ENCODE peak calls at places on chromosomes 6 and 20, in six cellular contexts. One of them, this sample, is unnamed.

GRCh38 chr20:62368629-62369507 is 1.8 kb upstream of the LAMA5 start:
- DNase-seq in lower lobe of right lung: no peak
- DNase-seq in tibial artery: no peak
- DNase-seq in dorsolateral prefrontal cortex: no peak
- DNase-seq in fibroblast of mammary gland: peak; percentile 62
- DNase-seq in ovary: no peak
- DNase-seq in this sample: peak; percentile 71

GRCh38 chr20:63787302-63787701 is 43.8 kb downstream of the ZBTB46 start:
- DNase-seq in fibroblast of mammary gland: no peak
- DNase-seq in ovary: no peak
- DNase-seq in dorsolateral prefrontal cortex: no peak
- DNase-seq in lower lobe of right lung: no peak
- DNase-seq in tibial artery: no peak
- DNase-seq in this sample: no peak

GRCh38 chr6:70717038-70717801 is 49.5 kb downstream of the SMAP1 start:
- DNase-seq in dorsolateral prefrontal cortex: no peak
- DNase-seq in fibroblast of mammary gland: no peak
- DNase-seq in lower lobe of right lung: no peak
- DNase-seq in ovary: no peak
- DNase-seq in tibial artery: no peak
- DNase-seq in this sample: no peak

GRCh38 chr6:144344651-144345050 is 59.5 kb downstream of the UTRN start:
- DNase-seq in fibroblast of mammary gland: no peak
- DNase-seq in ovary: no peak
- DNase-seq in dorsolateral prefrontal cortex: no peak
- DNase-seq in tibial artery: no peak
- DNase-seq in lower lobe of right lung: no peak
- DNase-seq in this sample: no peak

GRCh38 chr20:36852187-36852586 is 23.8 kb upstream of the TLDC2 start:
- DNase-seq in tibial artery: no peak
- DNase-seq in fibroblast of mammary gland: no peak
- DNase-seq in lower lobe of right lung: no peak
- DNase-seq in ovary: no peak
- DNase-seq in dorsolateral prefrontal cortex: peak; percentile 72
- DNase-seq in this sample: no peak

GRCh38 chr6:110359554-110359953 is 1.4 kb upstream of the METTL24 start:
- DNase-seq in fibroblast of mammary gland: no peak
- DNase-seq in lower lobe of right lung: no peak
- DNase-seq in ovary: no peak
- DNase-seq in dorsolateral prefrontal cortex: no peak
- DNase-seq in tibial artery: no peak
- DNase-seq in this sample: no peak

GRCh38 chr6:14074723-14075503 is 42.7 kb upstream of the CD83 start:
- DNase-seq in dorsolateral prefrontal cortex: no peak
- DNase-seq in fibroblast of mammary gland: peak; percentile 39
- DNase-seq in lower lobe of right lung: no peak
- DNase-seq in ovary: peak; percentile 27
- DNase-seq in tibial artery: no peak
- DNase-seq in this sample: peak; percentile 34

GRCh38 chr6:8420031-8420588 is 15.2 kb downstream of the SLC35B3 start:
- DNase-seq in lower lobe of right lung: no peak
- DNase-seq in ovary: no peak
- DNase-seq in fibroblast of mammary gland: no peak
- DNase-seq in tibial artery: no peak
- DNase-seq in dorsolateral prefrontal cortex: no peak
- DNase-seq in this sample: no peak

GRCh38 chr6:121520337-121521163 is 85.1 kb downstream of the GJA1 start:
- DNase-seq in ovary: no peak
- DNase-seq in dorsolateral prefrontal cortex: no peak
- DNase-seq in fibroblast of mammary gland: peak; percentile 47
- DNase-seq in lower lobe of right lung: no peak
- DNase-seq in tibial artery: no peak
- DNase-seq in this sample: no peak

GRCh38 chr20:53291548-53291947 is 302.1 kb downstream of the ZNF217 start:
- DNase-seq in lower lobe of right lung: no peak
- DNase-seq in tibial artery: no peak
- DNase-seq in ovary: no peak
- DNase-seq in dorsolateral prefrontal cortex: no peak
- DNase-seq in fibroblast of mammary gland: no peak
- DNase-seq in this sample: no peak
- TF ChIP-seq CTCF in lower lobe of right lung: no peak
- TF ChIP-seq CTCF in tibial artery: no peak
- TF ChIP-seq CTCF in ovary: no peak
- TF ChIP-seq CTCF in dorsolateral prefrontal cortex: no peak
- TF ChIP-seq CTCF in fibroblast of mammary gland: peak; percentile 18
- TF ChIP-seq CTCF in this sample: no peak

DNA sequence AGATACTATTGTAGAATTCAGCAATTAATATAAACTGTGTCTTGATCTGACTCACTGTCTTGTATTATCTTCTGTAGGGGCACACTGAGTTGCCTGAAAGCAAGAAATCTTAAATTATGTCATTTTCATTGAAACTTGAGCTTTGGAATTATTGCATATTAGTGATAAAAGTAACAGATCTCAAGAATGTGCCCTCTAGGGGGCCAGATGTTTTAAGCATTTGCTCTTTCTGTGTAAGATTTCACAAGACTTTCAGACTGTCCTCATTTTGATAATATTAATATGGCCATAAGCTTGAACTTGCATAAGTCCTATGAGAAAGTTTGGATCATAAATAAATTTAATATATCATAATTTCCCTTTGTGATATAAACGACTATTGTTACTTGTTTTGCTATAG is 55.5 kb upstream of the MYO6 start:
- DNase-seq in tibial artery: no peak
- DNase-seq in fibroblast of mammary gland: peak; percentile 43
- DNase-seq in dorsolateral prefrontal cortex: no peak
- DNase-seq in ovary: no peak
- DNase-seq in lower lobe of right lung: no peak
- DNase-seq in this sample: no peak
- TF ChIP-seq CTCF in tibial artery: no peak
- TF ChIP-seq CTCF in fibroblast of mammary gland: peak; percentile 30
- TF ChIP-seq CTCF in dorsolateral prefrontal cortex: no peak
- TF ChIP-seq CTCF in ovary: no peak
- TF ChIP-seq CTCF in lower lobe of right lung: no peak
- TF ChIP-seq CTCF in this sample: no peak

GRCh38 chr20:11205769-11206362 is 532.1 kb upstream of the JAG1 start:
- DNase-seq in tibial artery: no peak
- DNase-seq in fibroblast of mammary gland: no peak
- DNase-seq in dorsolateral prefrontal cortex: no peak
- DNase-seq in lower lobe of right lung: no peak
- DNase-seq in ovary: no peak
- DNase-seq in this sample: no peak
- TF ChIP-seq CTCF in tibial artery: no peak
- TF ChIP-seq CTCF in fibroblast of mammary gland: no peak
- TF ChIP-seq CTCF in dorsolateral prefrontal cortex: no peak
- TF ChIP-seq CTCF in lower lobe of right lung: no peak
- TF ChIP-seq CTCF in ovary: no peak
- TF ChIP-seq CTCF in this sample: no peak

DNA sequence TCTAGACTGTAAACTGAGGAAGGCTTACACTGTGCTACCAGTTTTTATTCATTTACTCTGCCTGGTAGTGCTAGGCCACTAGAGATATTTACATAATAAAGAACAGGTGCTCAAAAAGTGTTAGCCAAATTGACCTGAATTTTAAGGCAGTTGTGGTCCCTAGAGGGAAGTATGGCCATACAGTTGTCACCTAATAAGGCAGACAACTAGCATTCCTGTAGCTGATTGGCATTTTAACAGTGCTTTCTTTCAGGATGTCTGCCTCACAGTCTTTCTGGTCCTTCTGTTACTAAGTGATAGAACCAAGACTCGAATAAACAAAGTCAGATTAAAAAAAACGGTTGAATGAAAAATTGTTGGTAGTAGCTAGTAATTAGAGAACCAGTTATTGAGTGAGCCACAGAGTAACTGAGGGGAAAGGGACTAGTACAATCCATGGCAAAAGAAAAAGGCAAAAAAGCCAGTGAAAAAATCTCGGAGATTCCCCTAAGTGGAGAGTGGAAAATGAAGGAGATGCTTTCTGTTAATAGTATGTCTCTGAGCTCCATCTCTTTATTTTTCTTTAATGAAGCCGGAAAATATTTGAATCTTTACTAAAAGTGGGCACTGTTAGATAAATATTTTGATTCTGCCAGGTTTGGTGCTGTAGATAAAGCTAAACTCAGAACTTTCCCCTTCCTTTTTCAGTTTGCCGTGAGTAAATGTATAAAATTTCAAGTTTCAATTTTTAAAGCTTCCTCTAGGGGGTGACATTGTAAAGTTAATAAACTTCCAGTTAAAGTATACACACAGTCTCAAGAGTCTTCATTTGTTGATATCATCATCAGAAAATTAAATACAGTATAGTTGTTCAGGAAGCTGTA is 9.1 kb downstream of the VTA1 start:
- DNase-seq in ovary: no peak
- DNase-seq in fibroblast of mammary gland: peak; percentile 32
- DNase-seq in lower lobe of right lung: no peak
- DNase-seq in dorsolateral prefrontal cortex: no peak
- DNase-seq in tibial artery: no peak
- DNase-seq in this sample: no peak
- TF ChIP-seq CTCF in ovary: no peak
- TF ChIP-seq CTCF in fibroblast of mammary gland: peak; percentile 37
- TF ChIP-seq CTCF in lower lobe of right lung: peak; percentile 46
- TF ChIP-seq CTCF in dorsolateral prefrontal cortex: peak; percentile 52
- TF ChIP-seq CTCF in tibial artery: peak; percentile 30
- TF ChIP-seq CTCF in this sample: peak; percentile 9

GRCh38 chr6:157012355-157012754 is 235.2 kb downstream of the ARID1B start:
- DNase-seq in dorsolateral prefrontal cortex: no peak
- DNase-seq in fibroblast of mammary gland: no peak
- DNase-seq in ovary: no peak
- DNase-seq in lower lobe of right lung: no peak
- DNase-seq in tibial artery: no peak
- DNase-seq in this sample: no peak
- TF ChIP-seq CTCF in dorsolateral prefrontal cortex: no peak
- TF ChIP-seq CTCF in fibroblast of mammary gland: no peak
- TF ChIP-seq CTCF in ovary: no peak
- TF ChIP-seq CTCF in lower lobe of right lung: no peak
- TF ChIP-seq CTCF in tibial artery: no peak
- TF ChIP-seq CTCF in this sample: no peak

DNA sequence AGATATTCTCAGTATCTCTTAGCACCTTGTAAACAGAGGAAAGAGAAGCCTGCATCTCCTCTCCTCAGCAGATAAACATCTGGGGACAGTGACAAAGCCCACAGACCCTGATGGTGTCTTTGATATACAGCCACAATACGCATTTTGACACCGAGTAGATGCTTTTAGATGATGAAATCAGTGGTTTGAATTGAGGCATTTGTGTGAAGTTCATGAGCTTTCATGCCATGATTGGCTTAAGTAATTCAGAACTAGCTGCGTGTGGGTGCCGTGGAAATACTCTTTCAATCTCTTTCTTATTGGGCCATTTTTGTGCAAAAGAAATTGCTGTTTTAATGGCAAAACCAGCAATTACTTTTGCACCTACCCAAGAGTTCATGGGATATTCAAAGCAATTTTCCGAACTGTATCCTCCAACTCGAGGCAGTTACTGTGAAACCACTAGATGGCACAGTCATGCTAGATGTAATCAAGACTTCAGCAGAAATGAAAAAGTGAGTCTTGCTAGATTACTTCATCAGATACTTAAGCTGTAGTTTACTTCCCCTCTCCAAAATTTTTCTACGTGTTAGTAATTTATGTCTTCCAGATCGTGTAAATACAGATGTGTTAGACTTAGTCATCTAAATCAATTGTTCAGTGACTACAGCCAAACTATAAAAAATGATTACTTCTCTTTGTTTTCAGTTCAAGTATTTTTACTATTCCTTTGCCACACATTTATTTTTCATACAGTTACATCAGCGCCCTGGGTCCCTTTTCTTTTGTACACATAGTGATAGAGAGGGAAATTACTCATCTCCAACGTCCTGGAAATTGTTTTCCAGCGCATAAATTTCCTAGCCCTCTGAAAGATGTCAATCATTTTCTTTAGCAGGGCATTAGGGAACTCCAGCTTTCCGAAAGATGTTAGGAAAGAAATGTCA is 49.4 kb downstream of the IYD start:
- DNase-seq in lower lobe of right lung: no peak
- DNase-seq in tibial artery: no peak
- DNase-seq in ovary: no peak
- DNase-seq in dorsolateral prefrontal cortex: no peak
- DNase-seq in fibroblast of mammary gland: peak; percentile 82
- DNase-seq in this sample: peak; percentile 50
- TF ChIP-seq CTCF in lower lobe of right lung: peak; percentile 79
- TF ChIP-seq CTCF in tibial artery: peak; percentile 74
- TF ChIP-seq CTCF in ovary: peak; percentile 45
- TF ChIP-seq CTCF in dorsolateral prefrontal cortex: peak; percentile 85
- TF ChIP-seq CTCF in fibroblast of mammary gland: peak; percentile 89
- TF ChIP-seq CTCF in this sample: peak; percentile 87